ENCODE peak calls at places on chromosome 6, in seven cellular contexts. E, Y, T, G, V, J and U are unnamed samples. For H3K4me1, the result is how much of the 10 kb centered on the place peaks cover.

GRCh38 chr6:53043626-53044025 is 21.6 kb upstream of the FBXO9 start:
- DNase-seq in T (peak), E (peak), J (no peak), V (no peak), Y (no peak), G (no peak), U (no peak)

GRCh38 chr6:145042559-145042958 is 692.8 kb downstream of the EPM2A start:
- DNase-seq in T (peak), V (no peak), Y (peak), E (no peak), J (peak), G (no peak), U (peak)

GRCh38 chr6:35357671-35358070 is 15.3 kb downstream of the PPARD start:
- DNase-seq in V (no peak), T (no peak), E (no peak), Y (no peak), G (no peak), J (no peak), U (no peak)

GRCh38 chr6:170238741-170239565 is 51.9 kb downstream of the DLL1 start:
- DNase-seq in T (no peak), Y (no peak), J (no peak), V (no peak), E (no peak), G (no peak), U (no peak)

GRCh38 chr6:13635948-13636658 is 21.0 kb downstream of the NOL7 start:
- DNase-seq in T (peak), E (no peak), Y (no peak), G (no peak), V (no peak), J (no peak), U (no peak)

GRCh38 chr6:46891396-46891795 is 30.3 kb downstream of the ADGRF5 start:
- DNase-seq in J (no peak), T (no peak), Y (no peak), V (no peak), E (no peak), G (peak), U (no peak)

GRCh38 chr6:150868759-150869158 is 3.3 kb downstream of the MTHFD1L start:
- DNase-seq in J (peak), V (no peak), E (no peak), G (no peak), Y (no peak), T (no peak), U (no peak)

GRCh38 chr6:8574749-8575468 is 139.6 kb upstream of the SLC35B3 start:
- DNase-seq in E (no peak), T (no peak), G (no peak), J (no peak), V (no peak), Y (no peak), U (no peak)

GRCh38 chr6:27866370-27867050 is 45.7 kb downstream of the OR2B2 start:
- DNase-seq in G (peak), Y (peak), J (peak), V (peak), E (peak), T (peak), U (peak)

GRCh38 chr6:160201056-160201455 is 57.6 kb downstream of the SLC22A2 start:
- DNase-seq in V (no peak), J (no peak), Y (no peak), G (no peak), T (no peak), E (no peak), U (no peak)

GRCh38 chr6:40962241-40962640 is 76.8 kb downstream of the UNC5CL start:
- DNase-seq in Y (no peak), J (no peak), E (peak), G (peak), T (peak), V (no peak), U (no peak)

GRCh38 chr6:82385546-82385945 is 21.9 kb downstream of the TPBG start:
- DNase-seq in J (no peak), T (no peak), E (no peak), Y (no peak), G (no peak), V (no peak), U (no peak)

GRCh38 chr6:167141667-167142432 is 15.9 kb downstream of the GPR31 start:
- DNase-seq in J (peak), Y (peak), V (peak), E (no peak), G (peak), T (peak), U (peak)

GRCh38 chr6:122789862-122790739 is 1.0 kb downstream of the SMPDL3A start:
- DNase-seq in J (peak), E (peak), Y (no peak), G (peak), V (no peak), T (peak), U (peak)

GRCh38 chr6:31178143-31179041 is 7.9 kb upstream of the POU5F1 start:
- DNase-seq in V (no peak), G (no peak), T (no peak), Y (no peak), E (no peak), J (no peak), U (no peak)

GRCh38 chr6:4264076-4264475 is 128.7 kb upstream of the ECI2 start:
- DNase-seq in Y (no peak), E (no peak), G (peak), V (no peak), J (peak), T (no peak), U (no peak)

GRCh38 chr6:164477126-164477525 is 832.3 kb downstream of the C6orf118 start:
- DNase-seq in G (no peak), T (peak), Y (no peak), V (no peak), J (no peak), E (no peak), U (no peak)

GRCh38 chr6:71471718-71472117 is 183.1 kb downstream of the OGFRL1 start:
- DNase-seq in J (no peak), E (no peak), Y (no peak), G (no peak), T (no peak), V (no peak), U (no peak)

GRCh38 chr6:104885518-104886043 is 25.9 kb upstream of the HACE1 start:
- DNase-seq in Y (peak), J (no peak), T (no peak), E (no peak), G (no peak), V (no peak), U (peak)

GRCh38 chr6:6007311-6008113 is 787 bp upstream of the NRN1 start:
- DNase-seq in G (no peak), Y (peak), V (no peak), E (no peak), T (peak), J (peak), U (peak)

GRCh38 chr6:10534418-10534760 is 13.2 kb downstream of the GCNT2 start:
- DNase-seq in Y (no peak), E (no peak), V (no peak), G (no peak), J (no peak), T (no peak), U (no peak)

GRCh38 chr6:3227363-3228045 is at the start of gene TUBB2B:
- DNase-seq in G (peak), E (peak), Y (peak), V (peak), J (peak), T (peak), U (peak)

GRCh38 chr6:41942045-41942851 is 640 bp upstream of the CCND3 start:
- DNase-seq in V (no peak), T (no peak), Y (no peak), G (no peak), E (peak), J (peak), U (no peak)

GRCh38 chr6:78132681-78133410 is 480.0 kb downstream of the MEI4 start:
- DNase-seq in T (no peak), G (no peak), J (no peak), V (no peak), Y (no peak), E (no peak), U (no peak)

GRCh38 chr6:145075425-145075824 is 659.9 kb downstream of the EPM2A start:
- DNase-seq in E (no peak), Y (no peak), V (no peak), G (no peak), T (no peak), J (no peak), U (no peak)

GRCh38 chr6:140960566-140960965 is 1172.2 kb upstream of the GJE1 start:
- DNase-seq in V (no peak), J (no peak), Y (no peak), G (peak), T (no peak), E (peak), U (no peak)

DNA sequence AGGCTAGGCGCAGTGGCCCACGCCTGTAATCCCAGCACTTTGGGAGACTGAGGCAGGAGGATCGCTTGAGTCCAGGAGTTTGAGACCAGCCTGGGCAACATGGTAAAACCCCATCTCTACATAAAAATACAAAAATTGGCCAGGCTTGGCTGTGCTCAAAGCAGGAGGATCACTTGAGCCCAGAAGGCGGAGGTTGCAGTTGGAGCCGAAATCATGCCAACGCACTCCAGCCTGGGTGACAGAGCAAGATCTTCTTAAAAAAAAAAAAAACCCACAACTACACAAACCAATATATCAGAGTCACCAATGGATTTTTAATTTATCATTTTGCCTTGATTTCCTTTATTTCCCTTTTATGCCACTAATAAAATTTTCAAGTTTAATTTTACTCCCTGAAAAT is 9.3 kb downstream of the MAP3K5 start:
- DNase-seq in Y (no peak), J (no peak), E (no peak), G (no peak), V (no peak), T (no peak), U (no peak)
- H3K4me1 ChIP-seq in Y (under half), J (under half), E (under half), G (under half), V (under half), T (under half), U (under half)

GRCh38 chr6:7317538-7317937 is 4.5 kb upstream of the SSR1 start:
- DNase-seq in V (no peak), T (no peak), G (no peak), Y (no peak), J (no peak), E (no peak), U (no peak)
- H3K23ac ChIP-seq in V (no peak), T (no peak), G (no peak), Y (no peak), J (no peak), E (no peak), U (no peak)

GRCh38 chr6:16139541-16139940 is 10.7 kb downstream of the MYLIP start:
- DNase-seq in J (no peak), T (no peak), V (no peak), E (no peak), Y (no peak), G (no peak), U (no peak)

GRCh38 chr6:16136536-16137450 is 7.9 kb downstream of the MYLIP start:
- DNase-seq in J (no peak), V (no peak), G (peak), E (peak), T (no peak), Y (no peak), U (no peak)

GRCh38 chr6:16136086-16136485 is 7.2 kb downstream of the MYLIP start:
- DNase-seq in Y (no peak), E (no peak), V (no peak), J (no peak), T (no peak), G (no peak), U (no peak)

GRCh38 chr6:16135078-16135477 is 6.2 kb downstream of the MYLIP start:
- DNase-seq in J (no peak), Y (no peak), V (no peak), E (no peak), G (no peak), T (peak), U (no peak)

GRCh38 chr6:16137451-16137801 is 8.5 kb downstream of the MYLIP start:
- DNase-seq in E (no peak), Y (no peak), T (no peak), G (no peak), J (no peak), V (no peak), U (no peak)
- H3K4me1 ChIP-seq in E (under half), Y (under half), T (under half), G (under half), J (under half), V (under half), U (under half)

DNA sequence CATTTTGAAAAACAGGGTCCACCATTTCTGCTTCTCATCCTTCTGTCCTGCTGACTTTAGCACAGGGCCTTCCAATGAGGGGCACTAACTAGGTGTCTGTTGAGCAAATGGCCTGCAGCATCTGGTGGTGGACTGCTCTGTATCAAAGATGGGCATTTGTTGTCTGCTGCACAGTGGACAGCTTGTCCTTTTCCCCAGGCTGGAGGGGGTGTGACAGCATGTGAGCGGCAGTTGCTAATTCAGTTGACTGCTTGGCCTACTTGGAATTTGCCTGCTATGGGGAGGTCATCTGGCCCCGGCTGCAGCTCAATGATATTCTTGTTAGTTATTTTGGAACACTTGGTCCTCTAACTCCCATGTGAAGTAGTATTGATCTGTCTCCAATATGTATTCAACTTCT is 93.7 kb downstream of the SH3BGRL2 start:
- DNase-seq in G (no peak), J (no peak), T (no peak), V (no peak), E (no peak), Y (no peak), U (no peak)
- H3K23ac ChIP-seq in G (no peak), J (no peak), T (no peak), V (no peak), E (no peak), Y (no peak), U (no peak)

DNA sequence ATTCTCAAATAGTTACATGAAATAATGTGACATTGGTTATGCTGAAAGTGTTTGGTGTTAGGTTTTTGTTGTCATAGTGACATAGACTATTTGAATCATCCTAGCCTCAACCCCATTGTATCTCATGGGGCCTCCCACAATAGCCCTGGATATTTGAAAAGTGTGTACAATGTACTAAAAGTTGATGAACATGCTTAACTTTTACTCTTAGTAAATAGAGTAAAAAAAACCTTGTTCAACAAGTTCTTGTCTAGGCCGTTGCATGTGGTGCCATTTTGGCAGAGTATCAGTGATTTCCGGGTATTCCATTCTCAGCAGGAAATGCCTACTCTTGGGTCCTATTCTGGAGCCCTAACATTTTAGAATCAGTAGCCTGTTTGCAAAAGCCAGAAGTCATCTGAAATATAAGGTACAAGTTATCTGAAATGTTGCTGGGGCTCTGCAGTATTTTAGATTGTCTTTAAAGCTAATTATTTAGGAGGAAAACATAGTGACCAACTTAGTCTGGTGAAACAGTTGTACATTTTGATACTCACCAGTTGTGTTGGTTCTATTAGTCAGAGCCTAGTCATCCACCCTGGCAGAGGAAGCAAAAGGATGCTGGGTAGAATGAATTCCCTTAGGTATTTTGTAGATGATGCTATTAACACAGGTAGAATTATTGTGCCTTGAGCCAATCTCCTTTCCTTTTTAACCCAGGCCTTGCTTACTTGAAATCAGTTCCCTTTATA is 82.8 kb downstream of the RTN4IP1 start:
- DNase-seq in G (peak), V (no peak), T (no peak), Y (no peak), J (peak), E (peak), U (no peak)
- H3K4me1 ChIP-seq in G (under half), V (under half), T (under half), Y (under half), J (under half), E (under half), U (under half)

GRCh38 chr6:88048556-88048955 is 915 bp downstream of the SPACA1 start:
- DNase-seq in G (no peak), T (no peak), V (no peak), J (no peak), E (no peak), Y (no peak), U (no peak)
- H3K23ac ChIP-seq in G (no peak), T (no peak), V (no peak), J (no peak), E (no peak), Y (no peak), U (no peak)